ENCODE peak calls at places on chromosome 20, in six cellular contexts. One of them, this sample, is unnamed. For H3K4me1 and H3K27me3, the result is how much of the 10 kb centered on the place peaks cover.

GRCh38 chr20:62708591-62709536 is at the start of gene NTSR1:
- DNase-seq in effector memory CD4-positive, alpha-beta T cell: no peak
- DNase-seq in lower lobe of right lung: no peak
- DNase-seq in cardiac muscle cell: peak
- DNase-seq in fibroblast of lung: no peak
- DNase-seq in neural progenitor cell: peak
- DNase-seq in this sample: no peak

GRCh38 chr20:11431613-11432012 is 486.1 kb upstream of the BTBD3 start:
- DNase-seq in effector memory CD4-positive, alpha-beta T cell: no peak
- DNase-seq in lower lobe of right lung: no peak
- DNase-seq in cardiac muscle cell: no peak
- DNase-seq in fibroblast of lung: peak
- DNase-seq in neural progenitor cell: no peak
- DNase-seq in this sample: no peak

GRCh38 chr20:37513764-37514359 is 7.2 kb upstream of the NNAT start:
- DNase-seq in effector memory CD4-positive, alpha-beta T cell: no peak
- DNase-seq in lower lobe of right lung: no peak
- DNase-seq in cardiac muscle cell: no peak
- DNase-seq in fibroblast of lung: no peak
- DNase-seq in neural progenitor cell: no peak
- DNase-seq in this sample: no peak

GRCh38 chr20:47704746-47705496 is 80.4 kb downstream of the SULF2 start:
- DNase-seq in effector memory CD4-positive, alpha-beta T cell: no peak
- DNase-seq in lower lobe of right lung: no peak
- DNase-seq in cardiac muscle cell: no peak
- DNase-seq in fibroblast of lung: no peak
- DNase-seq in neural progenitor cell: no peak
- DNase-seq in this sample: no peak

GRCh38 chr20:57118964-57119363 is 147.5 kb downstream of the BMP7 start:
- DNase-seq in effector memory CD4-positive, alpha-beta T cell: no peak
- DNase-seq in lower lobe of right lung: no peak
- DNase-seq in cardiac muscle cell: no peak
- DNase-seq in fibroblast of lung: no peak
- DNase-seq in neural progenitor cell: no peak
- DNase-seq in this sample: no peak

GRCh38 chr20:542777-543368 is 717 bp downstream of the CSNK2A1 start:
- DNase-seq in effector memory CD4-positive, alpha-beta T cell: no peak
- DNase-seq in lower lobe of right lung: peak
- DNase-seq in cardiac muscle cell: peak
- DNase-seq in fibroblast of lung: no peak
- DNase-seq in neural progenitor cell: peak
- DNase-seq in this sample: peak

GRCh38 chr20:51542033-51542893 is at the start of gene NFATC2:
- DNase-seq in effector memory CD4-positive, alpha-beta T cell: peak
- DNase-seq in lower lobe of right lung: peak
- DNase-seq in cardiac muscle cell: peak
- DNase-seq in fibroblast of lung: no peak
- DNase-seq in neural progenitor cell: peak
- DNase-seq in this sample: peak

GRCh38 chr20:11090751-11091150 is 417.0 kb upstream of the JAG1 start:
- DNase-seq in effector memory CD4-positive, alpha-beta T cell: no peak
- DNase-seq in lower lobe of right lung: no peak
- DNase-seq in cardiac muscle cell: no peak
- DNase-seq in fibroblast of lung: no peak
- DNase-seq in neural progenitor cell: no peak
- DNase-seq in this sample: no peak

GRCh38 chr20:25576783-25577530 is 8.4 kb downstream of the NINL start:
- DNase-seq in effector memory CD4-positive, alpha-beta T cell: no peak
- DNase-seq in lower lobe of right lung: no peak
- DNase-seq in cardiac muscle cell: no peak
- DNase-seq in fibroblast of lung: no peak
- DNase-seq in neural progenitor cell: no peak
- DNase-seq in this sample: no peak

GRCh38 chr20:60453847-60454246 is 495.6 kb downstream of the CDH26 start:
- DNase-seq in effector memory CD4-positive, alpha-beta T cell: no peak
- DNase-seq in lower lobe of right lung: no peak
- DNase-seq in cardiac muscle cell: peak
- DNase-seq in fibroblast of lung: no peak
- DNase-seq in neural progenitor cell: peak
- DNase-seq in this sample: no peak

GRCh38 chr20:29878281-29878741 is 1379.2 kb upstream of the DEFB115 start:
- DNase-seq in effector memory CD4-positive, alpha-beta T cell: no peak
- DNase-seq in lower lobe of right lung: peak
- DNase-seq in cardiac muscle cell: no peak
- DNase-seq in fibroblast of lung: peak
- DNase-seq in neural progenitor cell: peak
- DNase-seq in this sample: no peak

GRCh38 chr20:51410586-51411325 is 131.8 kb downstream of the NFATC2 start:
- DNase-seq in effector memory CD4-positive, alpha-beta T cell: no peak
- DNase-seq in lower lobe of right lung: no peak
- DNase-seq in cardiac muscle cell: no peak
- DNase-seq in fibroblast of lung: no peak
- DNase-seq in neural progenitor cell: no peak
- DNase-seq in this sample: no peak

GRCh38 chr20:43853918-43854317 is 60.7 kb upstream of the TOX2 start:
- DNase-seq in effector memory CD4-positive, alpha-beta T cell: no peak
- DNase-seq in lower lobe of right lung: no peak
- DNase-seq in cardiac muscle cell: no peak
- DNase-seq in fibroblast of lung: no peak
- DNase-seq in neural progenitor cell: no peak
- DNase-seq in this sample: no peak

GRCh38 chr20:25574411-25574810 is 10.9 kb downstream of the NINL start:
- DNase-seq in effector memory CD4-positive, alpha-beta T cell: no peak
- DNase-seq in lower lobe of right lung: no peak
- DNase-seq in cardiac muscle cell: no peak
- DNase-seq in fibroblast of lung: peak
- DNase-seq in neural progenitor cell: no peak
- DNase-seq in this sample: no peak

GRCh38 chr20:5863040-5863811 is 87.1 kb downstream of the TRMT6 start:
- DNase-seq in effector memory CD4-positive, alpha-beta T cell: no peak
- DNase-seq in lower lobe of right lung: no peak
- DNase-seq in cardiac muscle cell: no peak
- DNase-seq in fibroblast of lung: peak
- DNase-seq in neural progenitor cell: no peak
- DNase-seq in this sample: no peak

GRCh38 chr20:31913431-31914157 is 38.3 kb downstream of the PDRG1 start:
- DNase-seq in effector memory CD4-positive, alpha-beta T cell: no peak
- DNase-seq in lower lobe of right lung: no peak
- DNase-seq in cardiac muscle cell: no peak
- DNase-seq in fibroblast of lung: no peak
- DNase-seq in neural progenitor cell: no peak
- DNase-seq in this sample: no peak

GRCh38 chr20:52746190-52746589 is 226.0 kb upstream of the TSHZ2 start:
- DNase-seq in effector memory CD4-positive, alpha-beta T cell: no peak
- DNase-seq in lower lobe of right lung: no peak
- DNase-seq in cardiac muscle cell: peak
- DNase-seq in fibroblast of lung: no peak
- DNase-seq in neural progenitor cell: peak
- DNase-seq in this sample: no peak

GRCh38 chr20:329325-329695 is 4.0 kb downstream of the SOX12 start:
- DNase-seq in effector memory CD4-positive, alpha-beta T cell: no peak
- DNase-seq in lower lobe of right lung: no peak
- DNase-seq in cardiac muscle cell: no peak
- DNase-seq in fibroblast of lung: no peak
- DNase-seq in neural progenitor cell: no peak
- DNase-seq in this sample: no peak

GRCh38 chr20:62758226-62758912 is 37.9 kb upstream of the MRGBP start:
- DNase-seq in effector memory CD4-positive, alpha-beta T cell: no peak
- DNase-seq in lower lobe of right lung: peak
- DNase-seq in cardiac muscle cell: no peak
- DNase-seq in fibroblast of lung: no peak
- DNase-seq in neural progenitor cell: no peak
- DNase-seq in this sample: no peak

GRCh38 chr20:23928788-23929187 is 49.2 kb upstream of the CST5 start:
- DNase-seq in effector memory CD4-positive, alpha-beta T cell: no peak
- DNase-seq in lower lobe of right lung: no peak
- DNase-seq in cardiac muscle cell: no peak
- DNase-seq in fibroblast of lung: no peak
- DNase-seq in neural progenitor cell: no peak
- DNase-seq in this sample: no peak

GRCh38 chr20:44079968-44080560 is 106.9 kb downstream of the JPH2 start:
- DNase-seq in effector memory CD4-positive, alpha-beta T cell: no peak
- DNase-seq in lower lobe of right lung: no peak
- DNase-seq in cardiac muscle cell: no peak
- DNase-seq in fibroblast of lung: peak
- DNase-seq in neural progenitor cell: no peak
- DNase-seq in this sample: no peak

DNA sequence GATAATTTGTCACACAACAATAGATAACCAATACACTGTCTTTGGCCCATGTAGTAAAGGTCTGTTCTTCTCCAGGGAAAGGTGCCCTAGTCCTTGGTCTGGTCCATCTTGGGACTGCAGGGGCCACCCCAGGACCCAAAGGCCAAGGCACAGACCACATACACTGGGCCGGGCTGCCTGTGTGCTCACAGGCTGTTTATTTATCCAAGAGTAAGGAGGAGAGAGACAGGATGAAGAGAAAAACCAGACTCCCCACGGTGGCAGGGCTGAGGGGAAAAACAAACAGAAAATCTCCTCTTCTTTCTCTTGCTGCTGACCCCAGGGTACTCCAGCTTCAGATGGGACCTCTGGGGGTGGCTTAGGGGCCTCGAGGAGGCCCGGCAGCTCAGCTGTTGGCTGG is 6.5 kb upstream of the CDK5RAP1 start:
- DNase-seq in effector memory CD4-positive, alpha-beta T cell: no peak
- DNase-seq in lower lobe of right lung: no peak
- DNase-seq in cardiac muscle cell: no peak
- DNase-seq in fibroblast of lung: no peak
- DNase-seq in neural progenitor cell: no peak
- DNase-seq in this sample: no peak
- H3K4me3 ChIP-seq in effector memory CD4-positive, alpha-beta T cell: no peak
- H3K4me3 ChIP-seq in lower lobe of right lung: no peak
- H3K4me3 ChIP-seq in cardiac muscle cell: no peak
- H3K4me3 ChIP-seq in fibroblast of lung: no peak
- H3K4me3 ChIP-seq in neural progenitor cell: no peak
- H3K4me3 ChIP-seq in this sample: no peak

DNA sequence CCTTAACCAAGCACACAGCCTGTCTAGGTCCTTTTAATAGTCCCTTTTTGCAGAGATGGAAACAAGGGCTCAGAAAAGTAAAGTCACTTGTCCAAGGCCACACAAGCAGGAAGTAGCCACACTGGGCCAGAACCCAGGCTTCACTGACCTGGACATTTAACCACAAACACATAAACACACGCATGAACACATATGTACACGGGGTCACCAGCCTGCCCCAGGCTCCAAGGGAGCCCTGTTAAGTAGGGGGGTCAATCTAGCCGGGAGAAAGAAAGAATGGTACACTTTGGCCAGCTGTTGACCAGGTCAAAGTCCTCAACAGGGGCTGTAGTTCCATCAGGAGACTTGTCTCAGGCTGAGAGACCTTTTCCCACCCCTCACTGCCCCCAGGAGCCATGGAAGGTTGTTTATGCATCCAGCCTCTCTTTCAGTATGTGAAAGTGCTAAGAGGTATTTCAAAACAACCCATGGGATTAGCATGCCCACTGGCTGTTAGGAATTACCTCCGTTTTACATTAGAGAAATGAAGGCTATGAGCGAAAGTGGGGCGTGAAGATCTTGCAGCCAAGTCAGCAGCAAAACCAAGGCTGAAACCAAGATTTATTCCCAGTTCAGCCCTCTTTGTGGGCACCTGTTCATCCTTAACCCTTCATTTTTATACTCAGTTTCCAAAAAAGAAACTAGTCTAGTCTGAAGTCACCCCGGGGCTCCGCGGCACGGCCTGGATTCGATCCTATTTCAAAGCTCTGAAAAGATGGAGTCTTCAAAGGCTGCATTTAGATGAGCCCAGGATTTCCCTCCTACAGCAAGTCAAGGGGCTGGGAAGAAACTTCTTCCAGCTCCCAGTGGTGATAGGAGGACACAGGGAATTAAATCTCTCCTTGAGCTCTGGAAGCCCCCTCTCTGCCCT is 9.8 kb downstream of the SDC4 start:
- DNase-seq in effector memory CD4-positive, alpha-beta T cell: no peak
- DNase-seq in lower lobe of right lung: no peak
- DNase-seq in cardiac muscle cell: no peak
- DNase-seq in fibroblast of lung: peak
- DNase-seq in neural progenitor cell: no peak
- DNase-seq in this sample: no peak
- H3K4me1 ChIP-seq in effector memory CD4-positive, alpha-beta T cell: under half
- H3K4me1 ChIP-seq in lower lobe of right lung: half or more
- H3K4me1 ChIP-seq in cardiac muscle cell: half or more
- H3K4me1 ChIP-seq in fibroblast of lung: half or more
- H3K4me1 ChIP-seq in neural progenitor cell: half or more
- H3K4me1 ChIP-seq in this sample: under half

GRCh38 chr20:2026004-2026403 is 32.1 kb upstream of the PDYN start:
- DNase-seq in effector memory CD4-positive, alpha-beta T cell: no peak
- DNase-seq in lower lobe of right lung: no peak
- DNase-seq in cardiac muscle cell: no peak
- DNase-seq in fibroblast of lung: no peak
- DNase-seq in neural progenitor cell: no peak
- DNase-seq in this sample: no peak

GRCh38 chr20:2026514-2026913 is 32.7 kb upstream of the PDYN start:
- DNase-seq in effector memory CD4-positive, alpha-beta T cell: no peak
- DNase-seq in lower lobe of right lung: no peak
- DNase-seq in cardiac muscle cell: no peak
- DNase-seq in fibroblast of lung: no peak
- DNase-seq in neural progenitor cell: no peak
- DNase-seq in this sample: no peak

GRCh38 chr20:2022163-2022562 is 28.3 kb upstream of the PDYN start:
- DNase-seq in effector memory CD4-positive, alpha-beta T cell: no peak
- DNase-seq in lower lobe of right lung: no peak
- DNase-seq in cardiac muscle cell: no peak
- DNase-seq in fibroblast of lung: no peak
- DNase-seq in neural progenitor cell: no peak
- DNase-seq in this sample: no peak

GRCh38 chr20:2023151-2023550 is 29.3 kb upstream of the PDYN start:
- DNase-seq in effector memory CD4-positive, alpha-beta T cell: no peak
- DNase-seq in lower lobe of right lung: no peak
- DNase-seq in cardiac muscle cell: no peak
- DNase-seq in fibroblast of lung: no peak
- DNase-seq in neural progenitor cell: no peak
- DNase-seq in this sample: no peak
- H3K27me3 ChIP-seq in effector memory CD4-positive, alpha-beta T cell: under half
- H3K27me3 ChIP-seq in lower lobe of right lung: under half
- H3K27me3 ChIP-seq in cardiac muscle cell: half or more
- H3K27me3 ChIP-seq in fibroblast of lung: under half
- H3K27me3 ChIP-seq in neural progenitor cell: under half
- H3K27me3 ChIP-seq in this sample: under half

DNA sequence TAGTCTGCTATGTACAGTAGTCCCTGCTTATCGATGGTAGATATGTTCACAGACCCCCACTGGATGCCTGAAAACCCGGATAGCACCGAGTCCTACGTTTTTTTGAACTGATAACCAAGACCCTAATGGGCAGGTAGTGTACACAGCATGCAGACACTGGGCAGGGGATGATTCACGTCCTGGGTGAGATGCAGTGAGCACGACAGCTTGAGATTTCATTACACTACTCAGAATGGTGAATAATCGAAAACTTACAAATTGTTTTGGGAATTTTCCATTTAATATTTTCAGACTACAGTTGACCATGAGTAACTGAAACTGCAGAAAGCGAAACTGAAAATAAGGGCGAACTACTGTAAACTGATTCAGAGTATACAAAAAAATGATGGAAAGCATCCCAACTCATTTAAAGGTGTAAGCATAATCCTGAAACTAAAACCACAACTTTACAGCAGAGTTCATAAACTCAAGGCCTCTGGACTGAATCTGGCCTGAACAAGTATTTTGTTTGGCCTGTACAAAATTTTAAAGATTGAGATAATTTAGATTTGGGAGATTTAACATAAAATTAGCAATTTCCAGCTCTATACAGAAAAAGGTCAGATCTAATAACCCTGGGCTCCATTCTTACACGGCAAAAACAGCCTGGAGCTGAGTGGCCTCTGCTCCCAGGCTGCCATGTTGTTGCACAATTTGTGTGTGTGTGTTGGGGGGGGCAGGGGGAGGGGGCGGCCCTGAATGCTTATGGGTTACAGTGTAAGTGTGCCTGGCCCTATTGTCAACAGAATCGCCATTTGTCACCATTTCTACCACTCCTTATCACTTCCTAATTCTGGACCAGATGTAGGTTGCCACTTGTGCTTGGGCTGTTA is 34.9 kb downstream of the RNF24 start:
- DNase-seq in effector memory CD4-positive, alpha-beta T cell: no peak
- DNase-seq in lower lobe of right lung: no peak
- DNase-seq in cardiac muscle cell: no peak
- DNase-seq in fibroblast of lung: peak
- DNase-seq in neural progenitor cell: no peak
- DNase-seq in this sample: no peak
- H3K4me3 ChIP-seq in effector memory CD4-positive, alpha-beta T cell: peak
- H3K4me3 ChIP-seq in lower lobe of right lung: peak
- H3K4me3 ChIP-seq in cardiac muscle cell: no peak
- H3K4me3 ChIP-seq in fibroblast of lung: peak
- H3K4me3 ChIP-seq in neural progenitor cell: no peak
- H3K4me3 ChIP-seq in this sample: peak